ENCODE peak calls at places on chromosomes 5 and 9, in five cellular contexts. P is A549, I is K562, W is GM12878, G is HepG2. J is an unnamed sample.

GRCh38 chr5:141725909-141726308 is 43.9 kb upstream of the ARAP3 start:
- DNase-seq in P (no peak), I (no peak), W (no peak), G (no peak), J (no peak)

GRCh38 chr5:124130807-124131206 is 615.6 kb downstream of the ZNF608 start:
- DNase-seq in P (no peak), I (no peak), W (no peak), G (no peak), J (no peak)

GRCh38 chr5:136308396-136308795 is 56.9 kb downstream of the TRPC7 start:
- DNase-seq in P (no peak), I (no peak), W (no peak), G (no peak), J (peak)

GRCh38 chr5:963310-963672 is 45.3 kb upstream of the NKD2 start:
- DNase-seq in P (no peak), I (no peak), W (no peak), G (no peak), J (no peak)

GRCh38 chr9:121286973-121287721 is 19.2 kb downstream of the GSN start:
- DNase-seq in P (peak), I (peak), W (no peak), G (peak), J (peak)

GRCh38 chr9:95641591-95641990 is 124.8 kb upstream of the PTCH1 start:
- DNase-seq in P (no peak), I (peak), W (no peak), G (no peak), J (no peak)

GRCh38 chr9:6924149-6924548 is 166.4 kb downstream of the KDM4C start:
- DNase-seq in P (no peak), I (no peak), W (no peak), G (no peak), J (no peak)

GRCh38 chr5:150252489-150252888 is 37.1 kb downstream of the CAMK2A start:
- DNase-seq in P (no peak), I (no peak), W (no peak), G (no peak), J (no peak)

GRCh38 chr9:126856326-126856877 is 4.0 kb upstream of the ZBTB34 start:
- DNase-seq in P (no peak), I (no peak), W (no peak), G (no peak), J (peak)

GRCh38 chr5:92991681-92992472 is 589.1 kb downstream of the NR2F1-AS1 start:
- DNase-seq in P (no peak), I (no peak), W (no peak), G (no peak), J (no peak)

DNA sequence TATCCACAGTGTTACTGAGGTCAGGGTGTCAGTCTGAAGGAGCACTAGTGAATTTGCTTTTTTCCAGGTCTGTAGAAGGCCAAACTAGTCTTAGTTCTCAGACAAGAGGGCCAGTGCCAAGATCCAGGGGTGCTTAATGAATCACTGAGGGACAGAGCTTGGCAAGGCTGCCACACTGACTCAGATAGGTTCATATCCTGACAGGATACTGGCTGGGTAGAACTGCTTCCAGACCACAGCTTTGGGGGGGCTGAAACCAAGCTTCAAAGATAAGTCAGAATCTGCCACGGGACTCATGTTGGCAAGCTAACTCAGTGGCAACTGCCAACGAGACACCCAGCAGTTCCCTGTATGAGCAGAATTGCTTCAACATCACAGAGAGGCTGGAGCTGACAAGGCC is 1125.4 kb downstream of the EFNA5 start:
- DNase-seq in P (no peak), I (no peak), W (no peak), G (no peak), J (no peak)
- TF ChIP-seq REST in P (no peak), I (no peak), W (no peak), G (no peak), J (no peak)

GRCh38 chr5:38681966-38682365 is 125.5 kb upstream of the LIFR start:
- DNase-seq in P (no peak), I (no peak), W (no peak), G (no peak), J (no peak)

GRCh38 chr5:38678079-38678478 is 121.6 kb upstream of the LIFR start:
- DNase-seq in P (no peak), I (no peak), W (no peak), G (no peak), J (no peak)

GRCh38 chr5:38681024-38681805 is 124.8 kb upstream of the LIFR start:
- DNase-seq in P (no peak), I (no peak), W (no peak), G (no peak), J (no peak)

GRCh38 chr5:38677611-38678010 is 121.2 kb upstream of the LIFR start:
- DNase-seq in P (no peak), I (no peak), W (no peak), G (no peak), J (no peak)

GRCh38 chr5:38680094-38680765 is 123.8 kb upstream of the LIFR start:
- DNase-seq in P (no peak), I (no peak), W (no peak), G (no peak), J (no peak)
- TF ChIP-seq CTCF in P (no peak), I (no peak), W (no peak), G (no peak), J (no peak)

DNA sequence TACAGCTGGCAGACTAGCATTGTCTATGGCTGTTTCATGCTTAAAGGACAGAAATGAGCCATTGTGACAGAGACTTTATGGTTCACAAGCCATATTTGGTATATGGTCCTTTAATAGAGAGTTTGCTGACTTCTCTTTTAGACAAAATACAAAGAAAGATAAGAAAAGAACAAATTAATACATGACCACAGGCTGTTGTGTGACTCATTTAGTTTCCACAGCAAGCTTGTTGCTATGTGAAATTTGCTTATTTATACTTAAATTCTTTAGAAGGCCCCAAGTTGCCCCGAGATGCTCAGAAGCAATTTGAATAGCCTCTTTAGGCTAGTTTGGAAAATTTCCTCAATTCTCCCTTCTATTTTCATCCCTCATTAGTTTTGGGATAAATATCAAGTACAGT is 315.3 kb upstream of the RPS23 start:
- DNase-seq in P (no peak), I (no peak), W (no peak), G (no peak), J (no peak)
- TF ChIP-seq JUNB in P (no peak), I (no peak), W (no peak), G (no peak), J (no peak)

DNA sequence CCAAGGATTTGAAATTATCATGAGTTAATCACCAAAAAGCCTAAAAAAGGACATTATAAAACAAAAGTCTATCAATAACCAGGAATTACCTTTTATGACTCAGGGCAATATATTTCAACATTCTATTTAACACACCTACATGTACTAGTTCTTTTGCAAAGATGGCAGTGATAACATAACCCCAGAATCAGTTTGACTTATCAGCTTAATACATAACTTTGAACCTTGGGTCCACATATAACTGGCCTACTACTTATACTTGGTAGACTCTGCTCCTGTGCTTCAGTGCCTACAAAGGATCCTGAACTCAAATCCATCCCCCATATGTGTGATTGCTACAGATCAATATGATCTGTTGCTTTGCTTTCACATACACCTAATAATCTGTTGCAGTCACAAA is 25.7 kb downstream of the DEPDC1B start:
- DNase-seq in P (no peak), I (no peak), W (no peak), G (no peak), J (no peak)
- TF ChIP-seq REST in P (no peak), I (no peak), W (no peak), G (no peak), J (no peak)

GRCh38 chr9:129500166-129500862 is 120.6 kb downstream of the C9orf50 start:
- DNase-seq in P (no peak), I (no peak), W (no peak), G (no peak), J (peak)
- TF ChIP-seq CTCF in P (no peak), I (no peak), W (no peak), G (no peak), J (no peak)

DNA sequence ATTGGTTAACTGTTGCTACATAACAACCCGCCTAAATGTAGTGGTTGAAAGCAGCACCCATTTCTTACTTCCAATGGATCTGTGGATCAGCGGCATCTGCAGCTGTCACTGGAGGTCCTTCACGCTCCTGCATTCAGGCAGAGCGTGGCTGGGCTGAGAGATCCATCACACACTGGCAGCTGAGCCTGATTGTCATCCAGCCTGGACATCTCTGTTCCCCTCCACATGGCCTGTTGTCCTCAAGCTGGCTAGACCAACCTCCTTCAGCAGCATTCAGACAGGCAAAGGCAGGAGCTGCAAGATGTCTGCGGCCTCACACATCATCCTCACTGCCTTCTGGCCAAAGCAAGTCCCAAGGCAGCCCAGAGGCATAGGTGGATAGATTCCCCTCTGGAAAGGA is 36.9 kb downstream of the DYNC2I2 start:
- DNase-seq in P (no peak), I (no peak), W (no peak), G (no peak), J (no peak)
- TF ChIP-seq JUNB in P (no peak), I (no peak), W (no peak), G (no peak), J (no peak)

GRCh38 chr5:106085136-106085535 is 1585.6 kb downstream of the EFNA5 start:
- DNase-seq in P (no peak), I (no peak), W (no peak), G (no peak), J (peak)
- TF ChIP-seq REST in P (no peak), I (no peak), W (no peak), G (no peak), J (no peak)

DNA sequence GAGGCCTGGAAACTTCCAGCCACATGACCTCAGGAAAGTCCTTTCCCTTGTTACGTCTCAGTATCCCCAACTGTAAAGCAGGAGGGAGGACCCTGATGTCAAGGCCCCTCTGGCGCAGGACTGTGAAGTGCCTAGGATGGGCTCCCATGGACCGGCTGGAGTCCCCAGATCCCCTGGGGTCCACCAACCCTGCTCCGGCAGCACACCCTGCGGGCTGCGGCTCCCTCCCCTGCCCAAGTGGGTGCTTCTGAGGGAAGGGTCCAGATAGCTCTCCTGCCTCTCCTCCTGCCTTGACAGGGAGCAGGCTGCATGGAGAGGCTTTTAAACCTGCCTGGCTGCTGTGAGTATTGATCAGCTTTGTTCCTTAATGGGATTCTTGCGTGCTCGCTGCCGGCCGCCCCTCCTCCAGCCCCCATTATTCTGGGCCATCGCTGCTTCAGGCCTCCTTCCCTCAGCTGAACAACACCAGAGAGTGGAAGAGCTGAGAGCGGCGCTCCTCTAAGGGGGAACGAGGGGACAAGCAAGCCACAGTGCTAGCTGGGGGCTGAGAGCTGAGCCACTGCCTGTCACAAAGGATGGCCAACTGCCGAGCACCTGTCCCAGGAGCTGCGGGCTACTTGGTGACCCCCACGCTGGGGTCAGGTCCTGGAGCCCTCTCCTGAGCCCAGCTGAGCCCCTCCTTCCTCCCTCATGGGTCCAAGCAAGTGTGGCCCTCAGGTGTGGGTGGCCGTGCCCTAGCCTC is 25.5 kb upstream of the NTNG2 start:
- DNase-seq in P (no peak), I (no peak), W (no peak), G (no peak), J (no peak)
- TF ChIP-seq CTCF in P (no peak), I (no peak), W (no peak), G (no peak), J (no peak)

J was measured in GM23338.